ENCODE peak calls at places on chromosomes 16 and 17, in nine cellular contexts. One of them, this sample, is unnamed. For H3K4me1, the result is how much of the 10 kb centered on the place peaks cover.

GRCh38 chr17:29292071-29292991 is 1.6 kb downstream of the NUFIP2 start:
- DNase-seq in tibial artery: peak
- DNase-seq in HAP-1: peak
- DNase-seq in CD4-positive, CD25-positive, alpha-beta regulatory T cell: peak
- DNase-seq in right cardiac atrium: peak
- DNase-seq in colonic mucosa: peak
- DNase-seq in left ventricle myocardium inferior: peak
- DNase-seq in sigmoid colon: peak
- DNase-seq in CD8-positive, alpha-beta T cell: peak
- DNase-seq in this sample: peak

GRCh38 chr16:11665071-11665491 is 3.2 kb upstream of the SNN start:
- DNase-seq in colonic mucosa: no peak
- DNase-seq in sigmoid colon: no peak
- DNase-seq in HAP-1: no peak
- DNase-seq in tibial artery: peak
- DNase-seq in left ventricle myocardium inferior: no peak
- DNase-seq in right cardiac atrium: peak
- DNase-seq in CD8-positive, alpha-beta T cell: peak
- DNase-seq in CD4-positive, CD25-positive, alpha-beta regulatory T cell: peak
- DNase-seq in this sample: no peak

GRCh38 chr16:3951861-3952332 is 71.4 kb upstream of the CREBBP start:
- DNase-seq in HAP-1: no peak
- DNase-seq in CD4-positive, CD25-positive, alpha-beta regulatory T cell: no peak
- DNase-seq in sigmoid colon: no peak
- DNase-seq in colonic mucosa: no peak
- DNase-seq in CD8-positive, alpha-beta T cell: no peak
- DNase-seq in right cardiac atrium: no peak
- DNase-seq in tibial artery: no peak
- DNase-seq in left ventricle myocardium inferior: no peak
- DNase-seq in this sample: peak

GRCh38 chr17:1467258-1467657 is 11.2 kb upstream of the CRK start:
- DNase-seq in sigmoid colon: no peak
- DNase-seq in HAP-1: no peak
- DNase-seq in right cardiac atrium: peak
- DNase-seq in colonic mucosa: no peak
- DNase-seq in tibial artery: no peak
- DNase-seq in CD8-positive, alpha-beta T cell: no peak
- DNase-seq in left ventricle myocardium inferior: no peak
- DNase-seq in CD4-positive, CD25-positive, alpha-beta regulatory T cell: no peak
- DNase-seq in this sample: no peak

GRCh38 chr17:6910987-6911603 is 79.6 kb upstream of the TEKT1 start:
- DNase-seq in CD4-positive, CD25-positive, alpha-beta regulatory T cell: peak
- DNase-seq in tibial artery: no peak
- DNase-seq in CD8-positive, alpha-beta T cell: no peak
- DNase-seq in left ventricle myocardium inferior: no peak
- DNase-seq in right cardiac atrium: no peak
- DNase-seq in sigmoid colon: no peak
- DNase-seq in HAP-1: no peak
- DNase-seq in colonic mucosa: no peak
- DNase-seq in this sample: peak

GRCh38 chr17:61250335-61250890 is 149.2 kb upstream of the TBX2 start:
- DNase-seq in tibial artery: no peak
- DNase-seq in left ventricle myocardium inferior: no peak
- DNase-seq in CD8-positive, alpha-beta T cell: no peak
- DNase-seq in right cardiac atrium: no peak
- DNase-seq in colonic mucosa: no peak
- DNase-seq in CD4-positive, CD25-positive, alpha-beta regulatory T cell: no peak
- DNase-seq in HAP-1: no peak
- DNase-seq in sigmoid colon: no peak
- DNase-seq in this sample: no peak

GRCh38 chr17:11240041-11240801 is 792 bp upstream of the SHISA6 start:
- DNase-seq in right cardiac atrium: peak
- DNase-seq in left ventricle myocardium inferior: no peak
- DNase-seq in sigmoid colon: no peak
- DNase-seq in CD8-positive, alpha-beta T cell: no peak
- DNase-seq in tibial artery: no peak
- DNase-seq in CD4-positive, CD25-positive, alpha-beta regulatory T cell: no peak
- DNase-seq in HAP-1: no peak
- DNase-seq in colonic mucosa: peak
- DNase-seq in this sample: no peak

GRCh38 chr17:18978050-18978449 is 26.1 kb downstream of the SLC5A10 start:
- DNase-seq in colonic mucosa: no peak
- DNase-seq in CD4-positive, CD25-positive, alpha-beta regulatory T cell: no peak
- DNase-seq in CD8-positive, alpha-beta T cell: no peak
- DNase-seq in right cardiac atrium: peak
- DNase-seq in sigmoid colon: no peak
- DNase-seq in left ventricle myocardium inferior: no peak
- DNase-seq in tibial artery: no peak
- DNase-seq in HAP-1: no peak
- DNase-seq in this sample: no peak

GRCh38 chr16:73794936-73795335 is 501.7 kb upstream of the PSMD7 start:
- DNase-seq in CD4-positive, CD25-positive, alpha-beta regulatory T cell: no peak
- DNase-seq in sigmoid colon: peak
- DNase-seq in HAP-1: no peak
- DNase-seq in colonic mucosa: no peak
- DNase-seq in right cardiac atrium: peak
- DNase-seq in tibial artery: peak
- DNase-seq in left ventricle myocardium inferior: peak
- DNase-seq in CD8-positive, alpha-beta T cell: no peak
- DNase-seq in this sample: no peak

GRCh38 chr17:4728124-4728523 is 3.1 kb upstream of the MED11 start:
- DNase-seq in CD8-positive, alpha-beta T cell: no peak
- DNase-seq in tibial artery: no peak
- DNase-seq in sigmoid colon: no peak
- DNase-seq in colonic mucosa: no peak
- DNase-seq in right cardiac atrium: no peak
- DNase-seq in CD4-positive, CD25-positive, alpha-beta regulatory T cell: no peak
- DNase-seq in left ventricle myocardium inferior: no peak
- DNase-seq in HAP-1: no peak
- DNase-seq in this sample: no peak

GRCh38 chr17:44069974-44070454 is 521 bp upstream of the G6PC3 start:
- DNase-seq in left ventricle myocardium inferior: no peak
- DNase-seq in right cardiac atrium: no peak
- DNase-seq in CD8-positive, alpha-beta T cell: no peak
- DNase-seq in sigmoid colon: no peak
- DNase-seq in CD4-positive, CD25-positive, alpha-beta regulatory T cell: no peak
- DNase-seq in tibial artery: no peak
- DNase-seq in colonic mucosa: no peak
- DNase-seq in HAP-1: peak
- DNase-seq in this sample: no peak

GRCh38 chr17:47315451-47316266 is 8.1 kb upstream of the EFCAB13 start:
- DNase-seq in left ventricle myocardium inferior: no peak
- DNase-seq in HAP-1: peak
- DNase-seq in CD8-positive, alpha-beta T cell: no peak
- DNase-seq in sigmoid colon: no peak
- DNase-seq in tibial artery: no peak
- DNase-seq in CD4-positive, CD25-positive, alpha-beta regulatory T cell: peak
- DNase-seq in colonic mucosa: peak
- DNase-seq in right cardiac atrium: no peak
- DNase-seq in this sample: peak

GRCh38 chr17:34121311-34121710 is 133.8 kb upstream of the CCL2 start:
- DNase-seq in tibial artery: no peak
- DNase-seq in CD8-positive, alpha-beta T cell: no peak
- DNase-seq in sigmoid colon: no peak
- DNase-seq in colonic mucosa: no peak
- DNase-seq in left ventricle myocardium inferior: no peak
- DNase-seq in CD4-positive, CD25-positive, alpha-beta regulatory T cell: no peak
- DNase-seq in right cardiac atrium: no peak
- DNase-seq in HAP-1: no peak
- DNase-seq in this sample: no peak

GRCh38 chr16:16830973-16831372 is 452.0 kb downstream of the NPIPA7 start:
- DNase-seq in HAP-1: no peak
- DNase-seq in tibial artery: no peak
- DNase-seq in CD8-positive, alpha-beta T cell: no peak
- DNase-seq in CD4-positive, CD25-positive, alpha-beta regulatory T cell: no peak
- DNase-seq in colonic mucosa: no peak
- DNase-seq in sigmoid colon: no peak
- DNase-seq in right cardiac atrium: no peak
- DNase-seq in left ventricle myocardium inferior: no peak
- DNase-seq in this sample: no peak

GRCh38 chr16:71311553-71312158 is 22.5 kb upstream of the CMTR2 start:
- DNase-seq in right cardiac atrium: no peak
- DNase-seq in sigmoid colon: no peak
- DNase-seq in tibial artery: no peak
- DNase-seq in CD4-positive, CD25-positive, alpha-beta regulatory T cell: peak
- DNase-seq in left ventricle myocardium inferior: no peak
- DNase-seq in colonic mucosa: no peak
- DNase-seq in CD8-positive, alpha-beta T cell: peak
- DNase-seq in HAP-1: peak
- DNase-seq in this sample: peak

GRCh38 chr17:54900457-54901229 is at the start of gene TOM1L1:
- DNase-seq in right cardiac atrium: peak
- DNase-seq in tibial artery: peak
- DNase-seq in CD4-positive, CD25-positive, alpha-beta regulatory T cell: no peak
- DNase-seq in HAP-1: peak
- DNase-seq in sigmoid colon: peak
- DNase-seq in colonic mucosa: peak
- DNase-seq in left ventricle myocardium inferior: peak
- DNase-seq in CD8-positive, alpha-beta T cell: no peak
- DNase-seq in this sample: peak

GRCh38 chr17:35786941-35787432 is 8.5 kb downstream of the MMP28 start:
- DNase-seq in right cardiac atrium: no peak
- DNase-seq in CD4-positive, CD25-positive, alpha-beta regulatory T cell: no peak
- DNase-seq in CD8-positive, alpha-beta T cell: no peak
- DNase-seq in tibial artery: peak
- DNase-seq in HAP-1: no peak
- DNase-seq in sigmoid colon: peak
- DNase-seq in colonic mucosa: no peak
- DNase-seq in left ventricle myocardium inferior: no peak
- DNase-seq in this sample: no peak

GRCh38 chr17:19645608-19646250 is 2.8 kb upstream of the ALDH3A2 start:
- DNase-seq in tibial artery: peak
- DNase-seq in left ventricle myocardium inferior: no peak
- DNase-seq in CD4-positive, CD25-positive, alpha-beta regulatory T cell: peak
- DNase-seq in CD8-positive, alpha-beta T cell: peak
- DNase-seq in sigmoid colon: no peak
- DNase-seq in HAP-1: peak
- DNase-seq in right cardiac atrium: peak
- DNase-seq in colonic mucosa: peak
- DNase-seq in this sample: peak

GRCh38 chr17:39672522-39673334 is 4.5 kb downstream of the PNMT start:
- DNase-seq in CD8-positive, alpha-beta T cell: no peak
- DNase-seq in right cardiac atrium: peak
- DNase-seq in tibial artery: no peak
- DNase-seq in left ventricle myocardium inferior: no peak
- DNase-seq in CD4-positive, CD25-positive, alpha-beta regulatory T cell: no peak
- DNase-seq in HAP-1: no peak
- DNase-seq in colonic mucosa: no peak
- DNase-seq in sigmoid colon: no peak
- DNase-seq in this sample: no peak

GRCh38 chr17:39673335-39674081 is 5.3 kb downstream of the PNMT start:
- DNase-seq in sigmoid colon: no peak
- DNase-seq in colonic mucosa: no peak
- DNase-seq in CD8-positive, alpha-beta T cell: no peak
- DNase-seq in HAP-1: no peak
- DNase-seq in right cardiac atrium: peak
- DNase-seq in tibial artery: no peak
- DNase-seq in left ventricle myocardium inferior: no peak
- DNase-seq in CD4-positive, CD25-positive, alpha-beta regulatory T cell: no peak
- DNase-seq in this sample: no peak

GRCh38 chr17:39675390-39676082 is 7.3 kb downstream of the PNMT start:
- DNase-seq in sigmoid colon: no peak
- DNase-seq in colonic mucosa: no peak
- DNase-seq in right cardiac atrium: peak
- DNase-seq in tibial artery: no peak
- DNase-seq in CD4-positive, CD25-positive, alpha-beta regulatory T cell: no peak
- DNase-seq in left ventricle myocardium inferior: no peak
- DNase-seq in CD8-positive, alpha-beta T cell: no peak
- DNase-seq in HAP-1: no peak
- DNase-seq in this sample: no peak

GRCh38 chr17:39674702-39675389 is 6.6 kb downstream of the PNMT start:
- DNase-seq in CD8-positive, alpha-beta T cell: no peak
- DNase-seq in HAP-1: no peak
- DNase-seq in sigmoid colon: no peak
- DNase-seq in colonic mucosa: peak
- DNase-seq in right cardiac atrium: peak
- DNase-seq in CD4-positive, CD25-positive, alpha-beta regulatory T cell: no peak
- DNase-seq in left ventricle myocardium inferior: peak
- DNase-seq in tibial artery: peak
- DNase-seq in this sample: peak

DNA sequence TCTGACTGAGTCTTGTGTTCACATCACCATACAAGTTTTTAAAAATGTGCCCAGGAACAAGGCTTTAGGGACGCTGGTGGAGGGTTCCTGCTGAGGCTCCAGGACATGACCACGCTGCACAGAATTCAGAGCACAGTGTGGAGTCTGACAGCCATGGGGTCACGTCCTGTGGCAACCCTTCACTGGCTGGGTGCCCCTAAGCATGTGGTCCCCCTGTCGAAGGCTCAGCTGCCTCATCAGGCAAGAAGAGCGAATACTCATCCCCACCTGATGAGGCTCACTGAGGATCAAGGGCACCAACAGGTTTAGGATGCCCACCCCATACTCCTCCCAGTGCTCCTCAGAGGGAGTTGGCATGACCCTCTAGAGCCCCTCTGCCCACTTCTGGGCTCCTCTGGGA is 5.9 kb downstream of the PNMT start:
- DNase-seq in tibial artery: no peak
- DNase-seq in colonic mucosa: no peak
- DNase-seq in left ventricle myocardium inferior: no peak
- DNase-seq in sigmoid colon: no peak
- DNase-seq in right cardiac atrium: peak
- DNase-seq in HAP-1: no peak
- DNase-seq in CD8-positive, alpha-beta T cell: no peak
- DNase-seq in CD4-positive, CD25-positive, alpha-beta regulatory T cell: no peak
- DNase-seq in this sample: no peak
- H3K4me1 ChIP-seq in tibial artery: half or more
- H3K4me1 ChIP-seq in colonic mucosa: under half
- H3K4me1 ChIP-seq in left ventricle myocardium inferior: half or more
- H3K4me1 ChIP-seq in sigmoid colon: under half
- H3K4me1 ChIP-seq in right cardiac atrium: under half
- H3K4me1 ChIP-seq in HAP-1: under half
- H3K4me1 ChIP-seq in CD8-positive, alpha-beta T cell: under half
- H3K4me1 ChIP-seq in CD4-positive, CD25-positive, alpha-beta regulatory T cell: under half
- H3K4me1 ChIP-seq in this sample: under half

GRCh38 chr17:75697651-75698291 is 23.5 kb upstream of the ITGB4 start:
- DNase-seq in CD8-positive, alpha-beta T cell: no peak
- DNase-seq in CD4-positive, CD25-positive, alpha-beta regulatory T cell: no peak
- DNase-seq in sigmoid colon: no peak
- DNase-seq in left ventricle myocardium inferior: no peak
- DNase-seq in right cardiac atrium: no peak
- DNase-seq in HAP-1: no peak
- DNase-seq in tibial artery: no peak
- DNase-seq in colonic mucosa: peak
- DNase-seq in this sample: peak
- H3K4me1 ChIP-seq in CD8-positive, alpha-beta T cell: under half
- H3K4me1 ChIP-seq in CD4-positive, CD25-positive, alpha-beta regulatory T cell: under half
- H3K4me1 ChIP-seq in sigmoid colon: half or more
- H3K4me1 ChIP-seq in left ventricle myocardium inferior: half or more
- H3K4me1 ChIP-seq in right cardiac atrium: under half
- H3K4me1 ChIP-seq in HAP-1: under half
- H3K4me1 ChIP-seq in tibial artery: under half
- H3K4me1 ChIP-seq in colonic mucosa: under half
- H3K4me1 ChIP-seq in this sample: under half

GRCh38 chr16:8675183-8676159 is 1.1 kb downstream of the ABAT start:
- DNase-seq in sigmoid colon: peak
- DNase-seq in right cardiac atrium: no peak
- DNase-seq in CD8-positive, alpha-beta T cell: peak
- DNase-seq in colonic mucosa: no peak
- DNase-seq in HAP-1: no peak
- DNase-seq in tibial artery: no peak
- DNase-seq in CD4-positive, CD25-positive, alpha-beta regulatory T cell: peak
- DNase-seq in left ventricle myocardium inferior: no peak
- DNase-seq in this sample: peak
- H3K4me1 ChIP-seq in sigmoid colon: under half
- H3K4me1 ChIP-seq in right cardiac atrium: under half
- H3K4me1 ChIP-seq in CD8-positive, alpha-beta T cell: under half
- H3K4me1 ChIP-seq in colonic mucosa: under half
- H3K4me1 ChIP-seq in HAP-1: under half
- H3K4me1 ChIP-seq in tibial artery: under half
- H3K4me1 ChIP-seq in CD4-positive, CD25-positive, alpha-beta regulatory T cell: under half
- H3K4me1 ChIP-seq in left ventricle myocardium inferior: under half
- H3K4me1 ChIP-seq in this sample: under half

GRCh38 chr17:83090424-83091256 is 11.2 kb downstream of the METRNL start:
- DNase-seq in CD8-positive, alpha-beta T cell: no peak
- DNase-seq in CD4-positive, CD25-positive, alpha-beta regulatory T cell: no peak
- DNase-seq in sigmoid colon: no peak
- DNase-seq in tibial artery: no peak
- DNase-seq in left ventricle myocardium inferior: no peak
- DNase-seq in colonic mucosa: peak
- DNase-seq in right cardiac atrium: no peak
- DNase-seq in HAP-1: no peak
- DNase-seq in this sample: no peak
- H3K4me1 ChIP-seq in CD8-positive, alpha-beta T cell: under half
- H3K4me1 ChIP-seq in CD4-positive, CD25-positive, alpha-beta regulatory T cell: under half
- H3K4me1 ChIP-seq in sigmoid colon: under half
- H3K4me1 ChIP-seq in tibial artery: half or more
- H3K4me1 ChIP-seq in left ventricle myocardium inferior: half or more
- H3K4me1 ChIP-seq in colonic mucosa: under half
- H3K4me1 ChIP-seq in right cardiac atrium: under half
- H3K4me1 ChIP-seq in HAP-1: under half
- H3K4me1 ChIP-seq in this sample: under half

This sample was measured in SJCRH30.